ENCODE peak calls at places on chromosome 20, in six cellular contexts. One of them, this sample, is unnamed.

GRCh38 chr20:32429343-32429742 is 71.2 kb downstream of the ASXL1 start:
- DNase-seq in NCI-H1105: no peak
- DNase-seq in aorta: no peak
- DNase-seq in NCI-H1092: no peak
- DNase-seq in globus pallidus: no peak
- DNase-seq in activated CD8-positive, alpha-beta T cell treated with anti-CD3 and anti-CD28 coated beads for 36 hours: no peak
- DNase-seq in this sample: no peak

GRCh38 chr20:36604952-36605308 is 649 bp upstream of the RAB5IF start:
- DNase-seq in aorta: peak
- DNase-seq in globus pallidus: no peak
- DNase-seq in NCI-H1105: no peak
- DNase-seq in NCI-H1092: no peak
- DNase-seq in activated CD8-positive, alpha-beta T cell treated with anti-CD3 and anti-CD28 coated beads for 36 hours: peak
- DNase-seq in this sample: peak

GRCh38 chr20:62618622-62619529 is 23.4 kb upstream of the SLCO4A1 start:
- DNase-seq in activated CD8-positive, alpha-beta T cell treated with anti-CD3 and anti-CD28 coated beads for 36 hours: peak
- DNase-seq in globus pallidus: no peak
- DNase-seq in NCI-H1092: no peak
- DNase-seq in aorta: no peak
- DNase-seq in NCI-H1105: no peak
- DNase-seq in this sample: peak

GRCh38 chr20:4949833-4950178 is 51.5 kb downstream of the SLC23A2 start:
- DNase-seq in NCI-H1105: no peak
- DNase-seq in aorta: no peak
- DNase-seq in NCI-H1092: no peak
- DNase-seq in activated CD8-positive, alpha-beta T cell treated with anti-CD3 and anti-CD28 coated beads for 36 hours: peak
- DNase-seq in globus pallidus: peak
- DNase-seq in this sample: peak

GRCh38 chr20:3115190-3116107 is 30.9 kb upstream of the AVP start:
- DNase-seq in globus pallidus: peak
- DNase-seq in NCI-H1092: peak
- DNase-seq in NCI-H1105: no peak
- DNase-seq in aorta: no peak
- DNase-seq in activated CD8-positive, alpha-beta T cell treated with anti-CD3 and anti-CD28 coated beads for 36 hours: no peak
- DNase-seq in this sample: peak

GRCh38 chr20:30485331-30486102 is 771.9 kb upstream of the DEFB115 start:
- DNase-seq in globus pallidus: no peak
- DNase-seq in activated CD8-positive, alpha-beta T cell treated with anti-CD3 and anti-CD28 coated beads for 36 hours: no peak
- DNase-seq in NCI-H1092: no peak
- DNase-seq in aorta: no peak
- DNase-seq in NCI-H1105: no peak
- DNase-seq in this sample: no peak

GRCh38 chr20:17885544-17885943 is 83.0 kb downstream of the SNX5 start:
- DNase-seq in aorta: no peak
- DNase-seq in activated CD8-positive, alpha-beta T cell treated with anti-CD3 and anti-CD28 coated beads for 36 hours: no peak
- DNase-seq in NCI-H1092: no peak
- DNase-seq in NCI-H1105: no peak
- DNase-seq in globus pallidus: peak
- DNase-seq in this sample: no peak

GRCh38 chr20:58714923-58715708 is 22.5 kb downstream of the NPEPL1 start:
- DNase-seq in activated CD8-positive, alpha-beta T cell treated with anti-CD3 and anti-CD28 coated beads for 36 hours: no peak
- DNase-seq in aorta: no peak
- DNase-seq in NCI-H1105: no peak
- DNase-seq in globus pallidus: no peak
- DNase-seq in NCI-H1092: no peak
- DNase-seq in this sample: no peak

GRCh38 chr20:5654557-5654956 is 95.6 kb upstream of the SHLD1 start:
- DNase-seq in NCI-H1105: no peak
- DNase-seq in NCI-H1092: no peak
- DNase-seq in aorta: no peak
- DNase-seq in globus pallidus: no peak
- DNase-seq in activated CD8-positive, alpha-beta T cell treated with anti-CD3 and anti-CD28 coated beads for 36 hours: no peak
- DNase-seq in this sample: peak

GRCh38 chr20:35739294-35740163 is 2.5 kb downstream of the RBM39 start:
- DNase-seq in activated CD8-positive, alpha-beta T cell treated with anti-CD3 and anti-CD28 coated beads for 36 hours: no peak
- DNase-seq in aorta: no peak
- DNase-seq in globus pallidus: no peak
- DNase-seq in NCI-H1105: no peak
- DNase-seq in NCI-H1092: no peak
- DNase-seq in this sample: peak

GRCh38 chr20:51350941-51351631 is 191.4 kb downstream of the NFATC2 start:
- DNase-seq in globus pallidus: no peak
- DNase-seq in activated CD8-positive, alpha-beta T cell treated with anti-CD3 and anti-CD28 coated beads for 36 hours: no peak
- DNase-seq in NCI-H1105: no peak
- DNase-seq in aorta: no peak
- DNase-seq in NCI-H1092: no peak
- DNase-seq in this sample: no peak

GRCh38 chr20:24499472-24499871 is 30.0 kb downstream of the SYNDIG1 start:
- DNase-seq in globus pallidus: no peak
- DNase-seq in aorta: no peak
- DNase-seq in NCI-H1092: no peak
- DNase-seq in activated CD8-positive, alpha-beta T cell treated with anti-CD3 and anti-CD28 coated beads for 36 hours: no peak
- DNase-seq in NCI-H1105: no peak
- DNase-seq in this sample: no peak

GRCh38 chr20:57653910-57654309 is 33.7 kb upstream of the ZBP1 start:
- DNase-seq in globus pallidus: no peak
- DNase-seq in activated CD8-positive, alpha-beta T cell treated with anti-CD3 and anti-CD28 coated beads for 36 hours: no peak
- DNase-seq in NCI-H1092: no peak
- DNase-seq in NCI-H1105: no peak
- DNase-seq in aorta: no peak
- DNase-seq in this sample: no peak

GRCh38 chr20:23205656-23206055 is 119.5 kb upstream of the CD93 start:
- DNase-seq in aorta: peak
- DNase-seq in NCI-H1092: peak
- DNase-seq in NCI-H1105: no peak
- DNase-seq in globus pallidus: peak
- DNase-seq in activated CD8-positive, alpha-beta T cell treated with anti-CD3 and anti-CD28 coated beads for 36 hours: no peak
- DNase-seq in this sample: no peak

GRCh38 chr20:31549513-31549880 is 35.3 kb downstream of the HM13 start:
- DNase-seq in aorta: no peak
- DNase-seq in globus pallidus: no peak
- DNase-seq in NCI-H1092: no peak
- DNase-seq in NCI-H1105: no peak
- DNase-seq in activated CD8-positive, alpha-beta T cell treated with anti-CD3 and anti-CD28 coated beads for 36 hours: no peak
- DNase-seq in this sample: no peak

GRCh38 chr20:3797592-3798404 is 1.7 kb downstream of the CDC25B start:
- DNase-seq in globus pallidus: no peak
- DNase-seq in NCI-H1105: peak
- DNase-seq in NCI-H1092: no peak
- DNase-seq in activated CD8-positive, alpha-beta T cell treated with anti-CD3 and anti-CD28 coated beads for 36 hours: peak
- DNase-seq in aorta: peak
- DNase-seq in this sample: peak

GRCh38 chr20:58697201-58697866 is 4.7 kb downstream of the NPEPL1 start:
- DNase-seq in NCI-H1092: no peak
- DNase-seq in globus pallidus: no peak
- DNase-seq in activated CD8-positive, alpha-beta T cell treated with anti-CD3 and anti-CD28 coated beads for 36 hours: no peak
- DNase-seq in aorta: no peak
- DNase-seq in NCI-H1105: no peak
- DNase-seq in this sample: no peak

GRCh38 chr20:36051318-36052116 is 83.1 kb downstream of the CNBD2 start:
- DNase-seq in aorta: no peak
- DNase-seq in globus pallidus: no peak
- DNase-seq in activated CD8-positive, alpha-beta T cell treated with anti-CD3 and anti-CD28 coated beads for 36 hours: no peak
- DNase-seq in NCI-H1092: no peak
- DNase-seq in NCI-H1105: no peak
- DNase-seq in this sample: no peak

This sample was measured in GM12865.